ENCODE peak calls at places on chromosomes 4 and X, in eight cellular contexts. One of them, this sample, is unnamed.

GRCh38 chr4:85777908-85778808 is 303.2 kb downstream of the ARHGAP24 start:
- DNase-seq in cardiac muscle cell: no peak
- DNase-seq in hepatocyte: no peak
- DNase-seq in endothelial cell: no peak
- DNase-seq in choroid plexus epithelial cell: peak
- DNase-seq in AG04450: no peak
- DNase-seq in B cell: peak
- DNase-seq in BJ: no peak
- DNase-seq in this sample: no peak

GRCh38 chr4:150207871-150208270 is 129.6 kb downstream of the DCLK2 start:
- DNase-seq in cardiac muscle cell: no peak
- DNase-seq in hepatocyte: no peak
- DNase-seq in endothelial cell: no peak
- DNase-seq in choroid plexus epithelial cell: no peak
- DNase-seq in AG04450: no peak
- DNase-seq in B cell: no peak
- DNase-seq in BJ: no peak
- DNase-seq in this sample: no peak

GRCh38 chr4:7585768-7586167 is 151.0 kb upstream of the PSAPL1 start:
- DNase-seq in cardiac muscle cell: no peak
- DNase-seq in hepatocyte: no peak
- DNase-seq in endothelial cell: no peak
- DNase-seq in choroid plexus epithelial cell: no peak
- DNase-seq in AG04450: no peak
- DNase-seq in B cell: no peak
- DNase-seq in BJ: no peak
- DNase-seq in this sample: no peak

GRCh38 chr4:140099993-140100392 is 54.0 kb downstream of the MAML3 start:
- DNase-seq in cardiac muscle cell: no peak
- DNase-seq in hepatocyte: no peak
- DNase-seq in endothelial cell: peak
- DNase-seq in choroid plexus epithelial cell: no peak
- DNase-seq in AG04450: no peak
- DNase-seq in B cell: no peak
- DNase-seq in BJ: no peak
- DNase-seq in this sample: no peak

GRCh38 chrX:22486326-22486725 is 213.6 kb downstream of the CBLL2 start:
- DNase-seq in cardiac muscle cell: no peak
- DNase-seq in hepatocyte: no peak
- DNase-seq in endothelial cell: no peak
- DNase-seq in choroid plexus epithelial cell: peak
- DNase-seq in AG04450: no peak
- DNase-seq in B cell: no peak
- DNase-seq in BJ: no peak
- DNase-seq in this sample: no peak

GRCh38 chr4:144480068-144480467 is 165.9 kb upstream of the HHIP start:
- DNase-seq in cardiac muscle cell: no peak
- DNase-seq in hepatocyte: no peak
- DNase-seq in endothelial cell: no peak
- DNase-seq in choroid plexus epithelial cell: no peak
- DNase-seq in AG04450: no peak
- DNase-seq in B cell: no peak
- DNase-seq in BJ: no peak
- DNase-seq in this sample: no peak

GRCh38 chr4:152983774-152984411 is 47.8 kb downstream of the FHDC1 start:
- DNase-seq in cardiac muscle cell: no peak
- DNase-seq in hepatocyte: no peak
- DNase-seq in endothelial cell: no peak
- DNase-seq in choroid plexus epithelial cell: peak
- DNase-seq in AG04450: no peak
- DNase-seq in B cell: no peak
- DNase-seq in BJ: no peak
- DNase-seq in this sample: no peak

GRCh38 chrX:138874271-138874670 is 162.8 kb upstream of the FGF13 start:
- DNase-seq in cardiac muscle cell: no peak
- DNase-seq in hepatocyte: no peak
- DNase-seq in endothelial cell: no peak
- DNase-seq in choroid plexus epithelial cell: no peak
- DNase-seq in AG04450: no peak
- DNase-seq in B cell: no peak
- DNase-seq in BJ: no peak
- DNase-seq in this sample: no peak

GRCh38 chrX:13387656-13388421 is 68.0 kb upstream of the ATXN3L start:
- DNase-seq in cardiac muscle cell: no peak
- DNase-seq in hepatocyte: no peak
- DNase-seq in endothelial cell: no peak
- DNase-seq in choroid plexus epithelial cell: peak
- DNase-seq in AG04450: no peak
- DNase-seq in B cell: peak
- DNase-seq in BJ: peak
- DNase-seq in this sample: no peak

GRCh38 chr4:100299019-100299418 is 108.8 kb upstream of the DDIT4L start:
- DNase-seq in cardiac muscle cell: no peak
- DNase-seq in hepatocyte: peak
- DNase-seq in endothelial cell: no peak
- DNase-seq in choroid plexus epithelial cell: peak
- DNase-seq in AG04450: peak
- DNase-seq in B cell: no peak
- DNase-seq in BJ: peak
- DNase-seq in this sample: no peak

GRCh38 chr4:132614682-132615081 is 534.4 kb upstream of the PCDH10 start:
- DNase-seq in cardiac muscle cell: no peak
- DNase-seq in hepatocyte: no peak
- DNase-seq in endothelial cell: no peak
- DNase-seq in choroid plexus epithelial cell: peak
- DNase-seq in AG04450: no peak
- DNase-seq in B cell: no peak
- DNase-seq in BJ: no peak
- DNase-seq in this sample: no peak

GRCh38 chr4:76652389-76652788 is 217.4 kb downstream of the SHROOM3 start:
- DNase-seq in cardiac muscle cell: no peak
- DNase-seq in hepatocyte: no peak
- DNase-seq in endothelial cell: no peak
- DNase-seq in choroid plexus epithelial cell: no peak
- DNase-seq in AG04450: no peak
- DNase-seq in B cell: no peak
- DNase-seq in BJ: no peak
- DNase-seq in this sample: no peak

GRCh38 chr4:153799708-153800074 is 10.8 kb upstream of the SFRP2 start:
- DNase-seq in cardiac muscle cell: no peak
- DNase-seq in hepatocyte: no peak
- DNase-seq in endothelial cell: no peak
- DNase-seq in choroid plexus epithelial cell: peak
- DNase-seq in AG04450: no peak
- DNase-seq in B cell: no peak
- DNase-seq in BJ: no peak
- DNase-seq in this sample: no peak

GRCh38 chr4:10734697-10735096 is 50.1 kb upstream of the CLNK start:
- DNase-seq in cardiac muscle cell: no peak
- DNase-seq in hepatocyte: no peak
- DNase-seq in endothelial cell: no peak
- DNase-seq in choroid plexus epithelial cell: no peak
- DNase-seq in AG04450: no peak
- DNase-seq in B cell: no peak
- DNase-seq in BJ: no peak
- DNase-seq in this sample: no peak

GRCh38 chr4:87180767-87181166 is 39.7 kb downstream of the KLHL8 start:
- DNase-seq in cardiac muscle cell: no peak
- DNase-seq in hepatocyte: no peak
- DNase-seq in endothelial cell: no peak
- DNase-seq in choroid plexus epithelial cell: peak
- DNase-seq in AG04450: no peak
- DNase-seq in B cell: no peak
- DNase-seq in BJ: no peak
- DNase-seq in this sample: no peak

GRCh38 chr4:94032754-94033153 is 174.9 kb upstream of the SMARCAD1 start:
- DNase-seq in cardiac muscle cell: peak
- DNase-seq in hepatocyte: no peak
- DNase-seq in endothelial cell: no peak
- DNase-seq in choroid plexus epithelial cell: peak
- DNase-seq in AG04450: no peak
- DNase-seq in B cell: no peak
- DNase-seq in BJ: no peak
- DNase-seq in this sample: no peak

GRCh38 chr4:150589174-150589573 is 7.2 kb downstream of the MAB21L2 start:
- DNase-seq in cardiac muscle cell: no peak
- DNase-seq in hepatocyte: no peak
- DNase-seq in endothelial cell: no peak
- DNase-seq in choroid plexus epithelial cell: no peak
- DNase-seq in AG04450: no peak
- DNase-seq in B cell: no peak
- DNase-seq in BJ: no peak
- DNase-seq in this sample: no peak

GRCh38 chrX:10617186-10617963 is 3.0 kb downstream of the MID1 start:
- DNase-seq in cardiac muscle cell: no peak
- DNase-seq in hepatocyte: no peak
- DNase-seq in endothelial cell: no peak
- DNase-seq in choroid plexus epithelial cell: no peak
- DNase-seq in AG04450: no peak
- DNase-seq in B cell: no peak
- DNase-seq in BJ: no peak
- DNase-seq in this sample: no peak

GRCh38 chrX:114344756-114345155 is 239.1 kb upstream of the HTR2C start:
- DNase-seq in cardiac muscle cell: peak
- DNase-seq in hepatocyte: peak
- DNase-seq in endothelial cell: no peak
- DNase-seq in choroid plexus epithelial cell: peak
- DNase-seq in AG04450: no peak
- DNase-seq in B cell: peak
- DNase-seq in BJ: no peak
- DNase-seq in this sample: no peak
- TF ChIP-seq CTCF in cardiac muscle cell: peak
- TF ChIP-seq CTCF in hepatocyte: peak
- TF ChIP-seq CTCF in endothelial cell: peak
- TF ChIP-seq CTCF in choroid plexus epithelial cell: peak
- TF ChIP-seq CTCF in AG04450: peak
- TF ChIP-seq CTCF in B cell: peak
- TF ChIP-seq CTCF in BJ: peak
- TF ChIP-seq CTCF in this sample: peak

DNA sequence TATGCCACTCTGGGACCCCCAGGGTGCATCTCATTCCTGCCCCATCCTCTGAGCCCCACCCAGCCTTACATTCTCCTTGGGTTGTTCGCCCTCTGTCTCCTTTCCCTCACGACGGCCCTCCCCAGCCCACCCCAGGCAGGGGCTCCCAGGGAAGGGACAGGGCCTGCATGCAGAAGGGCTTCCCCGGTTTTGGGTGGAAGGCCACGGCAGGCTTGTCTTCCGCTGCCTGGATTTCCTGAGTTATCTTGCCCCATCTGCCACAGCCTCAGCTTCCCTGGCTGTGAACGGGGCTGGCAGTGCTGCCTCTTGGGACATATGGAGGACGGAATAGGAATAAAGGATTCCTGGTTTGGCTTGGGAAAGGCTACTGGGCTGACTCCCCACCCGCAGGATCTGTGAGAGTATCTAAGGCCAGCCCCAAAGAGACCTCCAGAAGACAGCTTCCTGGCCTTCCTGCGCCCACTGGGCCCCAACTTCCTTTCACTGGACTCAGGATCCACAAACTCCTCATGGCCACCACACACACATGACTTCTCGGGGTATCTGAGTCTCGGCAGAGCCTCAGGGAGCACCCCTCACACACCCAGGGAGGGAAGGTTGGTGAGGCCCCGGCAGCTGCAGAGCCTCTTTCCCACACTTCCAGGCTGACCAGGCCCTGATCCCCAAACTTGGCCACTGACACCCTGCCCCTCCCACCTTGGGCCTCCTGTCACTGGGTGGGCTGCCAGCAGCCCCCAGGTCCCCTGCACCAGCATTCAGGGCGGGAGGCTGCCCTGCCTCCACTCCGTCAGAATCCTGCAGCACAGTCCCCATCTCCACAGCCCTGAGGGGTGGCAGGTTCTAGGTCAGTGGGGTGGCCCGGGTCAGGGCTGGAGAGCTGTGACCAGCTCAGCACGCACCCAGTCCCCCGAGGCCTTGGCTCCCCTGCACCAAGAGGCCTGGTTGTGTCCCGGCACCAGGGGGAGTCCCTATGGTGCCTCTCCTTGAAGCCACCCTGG is 3.5 kb upstream of the MXD4 start:
- DNase-seq in cardiac muscle cell: no peak
- DNase-seq in hepatocyte: no peak
- DNase-seq in endothelial cell: no peak
- DNase-seq in choroid plexus epithelial cell: no peak
- DNase-seq in AG04450: no peak
- DNase-seq in B cell: no peak
- DNase-seq in BJ: no peak
- DNase-seq in this sample: no peak
- TF ChIP-seq CTCF in cardiac muscle cell: no peak
- TF ChIP-seq CTCF in hepatocyte: no peak
- TF ChIP-seq CTCF in endothelial cell: no peak
- TF ChIP-seq CTCF in choroid plexus epithelial cell: peak
- TF ChIP-seq CTCF in AG04450: peak
- TF ChIP-seq CTCF in B cell: no peak
- TF ChIP-seq CTCF in BJ: no peak
- TF ChIP-seq CTCF in this sample: no peak

GRCh38 chr4:25792200-25792791 is 70.5 kb downstream of the SEL1L3 start:
- DNase-seq in cardiac muscle cell: peak
- DNase-seq in hepatocyte: no peak
- DNase-seq in endothelial cell: peak
- DNase-seq in choroid plexus epithelial cell: peak
- DNase-seq in AG04450: no peak
- DNase-seq in B cell: peak
- DNase-seq in BJ: no peak
- DNase-seq in this sample: no peak
- TF ChIP-seq CTCF in cardiac muscle cell: peak
- TF ChIP-seq CTCF in hepatocyte: peak
- TF ChIP-seq CTCF in endothelial cell: peak
- TF ChIP-seq CTCF in choroid plexus epithelial cell: peak
- TF ChIP-seq CTCF in AG04450: peak
- TF ChIP-seq CTCF in B cell: no peak
- TF ChIP-seq CTCF in BJ: peak
- TF ChIP-seq CTCF in this sample: peak

DNA sequence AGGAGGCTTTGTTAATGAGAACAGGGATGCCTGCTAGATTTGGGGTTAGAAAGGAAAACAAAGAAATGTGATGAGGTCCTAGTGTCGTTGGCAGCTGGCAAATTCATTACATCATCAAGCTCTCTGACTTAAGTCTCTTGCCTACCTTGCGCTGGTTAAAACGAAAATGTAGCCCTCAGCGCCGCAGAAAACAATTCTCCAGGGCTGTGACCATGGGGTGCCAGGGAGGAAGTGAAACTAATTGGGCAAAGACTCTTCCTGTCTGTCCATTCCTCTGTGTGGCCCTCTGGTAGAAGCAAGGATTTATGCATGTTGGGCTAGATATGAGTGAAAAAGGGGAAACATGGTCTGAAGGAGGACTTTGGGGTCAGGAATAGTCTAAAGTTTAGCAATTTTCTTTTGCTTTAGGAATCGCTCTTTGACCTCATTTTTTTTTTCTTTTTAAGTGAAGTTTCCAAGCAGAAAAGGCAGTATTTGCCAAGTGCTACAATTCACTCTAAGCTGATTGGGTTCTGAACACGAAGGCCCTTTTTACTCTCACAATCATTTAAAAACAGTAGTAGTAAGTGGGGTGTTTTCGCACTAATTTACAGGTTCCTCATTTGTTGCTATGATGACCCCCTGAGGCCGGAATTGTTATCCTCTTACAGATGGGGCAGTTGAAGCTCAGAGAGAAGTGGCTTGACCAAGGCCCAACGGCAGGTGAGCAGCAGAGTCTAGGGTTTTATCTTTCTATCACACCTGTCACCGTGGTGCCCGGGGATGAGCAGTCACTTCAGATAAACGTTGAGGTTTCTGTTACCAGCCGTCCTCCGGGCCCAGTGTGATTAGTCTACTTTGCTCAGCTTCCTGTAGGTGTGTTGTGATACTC is 27.3 kb upstream of the CHRNA9 start:
- DNase-seq in cardiac muscle cell: no peak
- DNase-seq in hepatocyte: no peak
- DNase-seq in endothelial cell: no peak
- DNase-seq in choroid plexus epithelial cell: no peak
- DNase-seq in AG04450: no peak
- DNase-seq in B cell: peak
- DNase-seq in BJ: no peak
- DNase-seq in this sample: no peak
- TF ChIP-seq CTCF in cardiac muscle cell: no peak
- TF ChIP-seq CTCF in hepatocyte: no peak
- TF ChIP-seq CTCF in endothelial cell: no peak
- TF ChIP-seq CTCF in choroid plexus epithelial cell: no peak
- TF ChIP-seq CTCF in AG04450: no peak
- TF ChIP-seq CTCF in B cell: no peak
- TF ChIP-seq CTCF in BJ: no peak
- TF ChIP-seq CTCF in this sample: no peak